ENCODE peak calls at places on chromosomes 12 and 14, in four cellular contexts. L, V, Z and P are unnamed samples.

GRCh38 chr12:58413794-58414193 is 472.4 kb downstream of the ATP23 start:
- DNase-seq in V (no peak), L (peak), Z (no peak), P (peak)

GRCh38 chr14:55025948-55026347 is 951 bp downstream of the WDHD1 start:
- DNase-seq in Z (no peak), L (no peak), V (no peak), P (no peak)

GRCh38 chr14:38420045-38420444 is 164.2 kb upstream of the CLEC14A start:
- DNase-seq in L (no peak), Z (no peak), V (no peak), P (no peak)

GRCh38 chr12:108720757-108721514 is 10.4 kb downstream of the CORO1C start:
- DNase-seq in Z (no peak), V (no peak), L (peak), P (peak)

GRCh38 chr12:88914967-88915366 is 334.7 kb upstream of the KITLG start:
- DNase-seq in L (no peak), Z (no peak), V (no peak), P (no peak)

GRCh38 chr12:108854055-108854452 is 3.3 kb downstream of the SSH1 start:
- DNase-seq in L (peak), V (no peak), Z (no peak), P (peak)

GRCh38 chr12:81114241-81114640 is 36.4 kb downstream of the ACSS3 start:
- DNase-seq in L (no peak), Z (no peak), V (no peak), P (no peak)

GRCh38 chr12:127489055-127489454 is 777.9 kb upstream of the TMEM132C start:
- DNase-seq in Z (no peak), V (no peak), L (no peak), P (no peak)

GRCh38 chr14:57492859-57493258 is 798 bp downstream of the CCDC198 start:
- DNase-seq in Z (no peak), V (no peak), L (peak), P (peak)

GRCh38 chr12:116601524-116601923 is 42.3 kb downstream of the MAP1LC3B2 start:
- DNase-seq in L (peak), V (no peak), Z (peak), P (peak)

GRCh38 chr12:5268424-5269210 is 163.3 kb upstream of the NTF3 start:
- DNase-seq in V (no peak), L (peak), Z (no peak), P (no peak)

GRCh38 chr14:99425272-99425681 is 55.4 kb downstream of the SETD3 start:
- DNase-seq in Z (no peak), V (no peak), L (peak), P (no peak)

GRCh38 chr14:98292191-98292590 is 979.8 kb downstream of the BCL11B start:
- DNase-seq in V (no peak), Z (no peak), L (no peak), P (no peak)

GRCh38 chr14:86852530-86852929 is 1140.5 kb downstream of the GALC start:
- DNase-seq in Z (no peak), V (no peak), L (no peak), P (no peak)

GRCh38 chr14:104100171-104101085 is 14.9 kb downstream of the ASPG start:
- DNase-seq in V (no peak), L (peak), Z (no peak), P (no peak)

GRCh38 chr14:21308479-21309237 is 28.8 kb downstream of the RPGRIP1 start:
- DNase-seq in Z (peak), V (peak), L (peak), P (peak)

GRCh38 chr14:91405241-91405721 is 12.3 kb downstream of the CCDC88C start:
- DNase-seq in L (no peak), V (peak), Z (no peak), P (no peak)

GRCh38 chr12:563250-563781 is 99.9 kb downstream of the NINJ2 start:
- DNase-seq in V (peak), Z (no peak), L (no peak), P (no peak)

GRCh38 chr12:7344831-7345230 is 41.0 kb downstream of the ACSM4 start:
- DNase-seq in V (no peak), L (no peak), Z (no peak), P (no peak)

GRCh38 chr12:118312578-118312977 is 60.1 kb downstream of the TAOK3 start:
- DNase-seq in L (peak), V (no peak), Z (no peak), P (no peak)

GRCh38 chr14:32366995-32367394 is 37.9 kb downstream of the AKAP6 start:
- DNase-seq in V (no peak), Z (no peak), L (no peak), P (peak)

GRCh38 chr12:79897617-79898016 is 37.3 kb downstream of the PPP1R12A start:
- DNase-seq in Z (peak), L (peak), V (no peak), P (peak)

GRCh38 chr12:53128780-53129747 is 25.8 kb downstream of the SOAT2 start:
- DNase-seq in V (no peak), Z (no peak), L (no peak), P (no peak)

GRCh38 chr14:43898709-43899108 is 608.4 kb downstream of the FSCB start:
- DNase-seq in Z (no peak), L (no peak), V (no peak), P (no peak)

GRCh38 chr14:105617201-105617777 is 90.9 kb downstream of the TMEM121 start:
- DNase-seq in V (no peak), Z (no peak), L (no peak), P (no peak)

GRCh38 chr12:63419119-63419518 is 249.2 kb downstream of the DPY19L2 start:
- DNase-seq in V (no peak), L (peak), Z (no peak), P (no peak)

GRCh38 chr12:129723260-129723659 is 180.6 kb downstream of the TMEM132D start:
- DNase-seq in Z (no peak), L (no peak), V (no peak), P (no peak)

GRCh38 chr12:72209096-72209495 is 63.1 kb upstream of the TRHDE start:
- DNase-seq in Z (no peak), L (no peak), V (no peak), P (no peak)

GRCh38 chr12:570949-571794 is 92.1 kb downstream of the NINJ2 start:
- DNase-seq in Z (no peak), L (peak), V (no peak), P (no peak)

GRCh38 chr12:129589503-129589902 is 314.3 kb downstream of the TMEM132D start:
- DNase-seq in Z (no peak), L (no peak), V (no peak), P (no peak)

GRCh38 chr14:61662437-61663311 is 32.6 kb upstream of the HIF1A start:
- DNase-seq in Z (no peak), L (peak), V (peak), P (peak)

DNA sequence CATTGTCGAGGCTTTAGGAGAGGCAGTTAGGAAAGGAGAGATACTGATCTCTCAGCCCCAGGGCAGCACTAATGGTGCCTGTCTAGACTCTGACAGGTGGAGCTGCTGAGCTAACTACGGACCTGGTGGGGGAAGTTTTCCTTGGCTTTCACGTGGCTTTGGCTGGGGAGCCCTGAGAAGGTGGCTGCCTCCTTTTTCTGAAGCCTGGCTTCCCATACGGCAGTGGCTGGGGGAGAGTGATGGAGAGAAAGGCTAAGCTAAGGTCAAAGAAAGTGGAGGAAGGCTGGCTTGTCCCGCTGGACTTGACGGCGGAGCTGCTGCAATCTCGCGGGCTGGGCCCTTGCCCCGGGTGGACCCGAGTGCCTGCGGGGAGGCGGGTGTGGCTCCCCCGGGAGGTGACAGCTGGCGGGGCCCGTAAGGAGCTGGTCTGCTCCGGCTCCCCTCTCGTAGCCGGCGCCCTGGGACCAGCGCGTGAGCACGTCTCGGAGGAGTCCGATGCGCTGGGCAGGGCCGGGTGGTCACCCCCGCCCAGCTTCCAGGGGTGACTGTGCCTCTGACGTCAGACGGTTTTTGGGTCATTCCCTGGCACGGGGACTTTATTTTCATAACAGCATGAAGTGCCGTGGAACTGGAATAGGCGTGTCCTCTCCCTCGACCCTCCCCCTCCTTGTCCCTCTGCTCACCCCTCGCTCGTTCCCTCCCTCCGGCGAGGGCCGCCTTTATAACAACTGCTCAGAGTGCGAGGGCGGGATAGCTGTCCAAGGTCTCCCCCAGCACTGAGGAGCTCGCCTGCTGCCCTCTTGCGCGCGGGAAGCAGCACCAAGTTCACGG is at the start of gene GPRC5A:
- DNase-seq in V (peak), Z (peak), L (peak), P (peak)
- TF ChIP-seq CTCF in V (peak), Z (peak), L (peak), P (peak)

GRCh38 chr14:95649230-95649629 is 37.0 kb upstream of the TCL1B start:
- DNase-seq in Z (no peak), L (no peak), V (no peak), P (no peak)
- H3K4me3 ChIP-seq in Z (no peak), L (no peak), V (no peak), P (no peak)

DNA sequence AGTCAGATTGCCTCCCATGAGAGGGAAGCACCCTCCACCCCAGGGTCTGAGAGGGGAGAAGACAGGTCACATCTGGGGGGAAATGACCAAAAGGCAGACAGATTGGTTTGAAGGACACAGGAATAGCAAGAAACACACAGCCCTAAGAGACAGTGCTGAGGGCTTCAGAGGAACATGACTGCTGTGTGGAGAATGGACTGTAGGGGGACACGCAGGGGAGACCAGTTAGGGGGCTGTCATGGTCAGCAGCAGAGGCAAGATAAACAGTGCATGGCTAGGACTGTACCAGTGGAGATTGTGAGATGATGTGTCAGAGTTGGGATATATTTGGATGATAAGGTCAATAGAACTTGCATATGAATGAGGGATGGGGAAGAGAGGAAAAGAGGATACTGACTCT is 19.7 kb downstream of the SMUG1 start:
- DNase-seq in Z (no peak), V (no peak), L (no peak), P (no peak)
- TF ChIP-seq CTCF in Z (no peak), V (no peak), L (no peak), P (peak)

DNA sequence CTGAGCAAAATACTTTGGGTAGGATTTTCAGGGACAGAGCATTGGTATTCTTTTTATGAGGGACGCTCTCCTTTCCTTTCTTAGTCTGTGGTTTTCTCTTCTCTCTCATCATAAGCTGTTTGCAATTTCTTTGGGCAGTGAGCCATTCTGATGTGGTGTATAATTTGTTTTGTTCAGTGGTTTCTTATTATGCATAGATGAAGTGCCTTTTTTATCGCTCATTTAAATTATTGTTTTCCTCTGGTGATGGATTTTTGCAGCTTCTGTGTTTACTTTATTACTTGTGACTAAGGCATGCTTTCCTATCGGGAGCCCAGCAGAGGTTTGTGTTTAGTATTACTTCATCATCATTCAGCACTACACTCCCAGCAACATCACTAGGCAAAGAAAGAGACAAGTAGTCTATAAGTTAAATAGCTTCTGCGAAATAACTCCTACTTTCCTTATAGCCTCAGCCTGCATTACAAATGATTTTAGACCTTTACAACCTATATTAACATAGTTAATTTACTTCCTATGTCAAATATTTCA is 586.6 kb upstream of the NOVA1 start:
- DNase-seq in L (peak), Z (no peak), V (no peak), P (no peak)
- H3K4me3 ChIP-seq in L (no peak), Z (no peak), V (no peak), P (no peak)

GRCh38 chr12:31729728-31730127 is 907 bp upstream of the AMN1 start:
- DNase-seq in Z (no peak), L (no peak), V (no peak), P (no peak)
- TF ChIP-seq CTCF in Z (no peak), L (no peak), V (no peak), P (no peak)